ENCODE peak calls at places on chromosomes 3 and 15, in five cellular contexts. A is CD8-positive, alpha-beta T cell; N is AG09309; U is GM06990; M is heart right ventricle. O is an unnamed sample.

GRCh38 chr15:88634449-88634848 is 4.4 kb upstream of the ISG20 start:
- DNase-seq in N (no peak), M (no peak), A (no peak), U (no peak), O (no peak)

GRCh38 chr15:75201609-75202250 is at the start of gene C15orf39:
- DNase-seq in U (peak), A (peak), N (peak), M (peak), O (no peak)

GRCh38 chr3:139309880-139310279 is 33.9 kb upstream of the MRPS22 start:
- DNase-seq in N (no peak), M (no peak), U (no peak), A (no peak), O (no peak)

GRCh38 chr3:53604232-53604631 is 109.8 kb downstream of the CACNA1D start:
- DNase-seq in A (no peak), U (no peak), N (no peak), M (no peak), O (no peak)

GRCh38 chr3:59566481-59566975 is 516.7 kb upstream of the CFAP20DC start:
- DNase-seq in M (no peak), U (peak), N (no peak), A (no peak), O (no peak)

GRCh38 chr15:59532770-59533379 is 78.7 kb upstream of the GCNT3 start:
- DNase-seq in U (no peak), M (peak), N (no peak), A (no peak), O (peak)

GRCh38 chr3:58924581-58924980 is 125.2 kb downstream of the CFAP20DC start:
- DNase-seq in M (no peak), N (no peak), U (no peak), A (no peak), O (no peak)

GRCh38 chr3:107684431-107684925 is 161.7 kb downstream of the BBX start:
- DNase-seq in M (no peak), A (no peak), N (no peak), U (no peak), O (no peak)

GRCh38 chr3:136604961-136605360 is 147.2 kb downstream of the STAG1 start:
- DNase-seq in U (no peak), A (no peak), M (no peak), N (no peak), O (no peak)

GRCh38 chr15:48025118-48025517 is 95.7 kb upstream of the SLC24A5 start:
- DNase-seq in U (no peak), N (no peak), M (no peak), A (no peak), O (no peak)

GRCh38 chr3:177208746-177209145 is 11.5 kb upstream of the TBL1XR1 start:
- DNase-seq in U (no peak), N (no peak), A (no peak), M (no peak), O (no peak)
- H3K4me3 ChIP-seq in U (no peak), N (no peak), A (no peak), M (no peak), O (no peak)

DNA sequence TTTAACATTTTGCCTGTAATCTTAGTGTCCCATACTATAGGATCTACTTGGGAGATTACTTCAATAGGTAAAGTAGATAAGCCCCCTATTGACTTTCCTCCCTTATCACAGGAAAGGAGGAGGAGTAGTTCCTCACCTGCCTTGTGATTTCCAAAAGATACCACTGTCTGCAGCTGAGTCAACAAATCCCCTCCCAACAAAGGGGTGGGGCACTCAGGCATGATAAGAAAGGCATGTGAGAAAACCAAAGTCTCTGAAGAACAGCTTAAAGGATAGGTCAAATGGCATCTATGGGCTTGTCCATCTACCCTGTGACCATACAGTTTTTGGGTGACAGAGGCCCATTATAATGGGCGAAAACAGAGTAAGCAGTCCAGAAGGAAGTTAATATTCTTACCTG is 71.3 kb upstream of the WNT7A start:
- DNase-seq in N (no peak), A (no peak), M (no peak), U (no peak), O (no peak)
- TF ChIP-seq CTCF in N (no peak), A (no peak), M (no peak), U (no peak), O (no peak)

GRCh38 chr15:45454825-45455224 is 67.7 kb downstream of the SLC30A4 start:
- DNase-seq in M (peak), N (peak), U (peak), A (peak), O (no peak)
- H3K4me3 ChIP-seq in M (no peak), N (no peak), U (no peak), A (peak), O (no peak)

GRCh38 chr3:172063456-172064432 is 24.4 kb downstream of the FNDC3B start:
- DNase-seq in A (no peak), U (no peak), M (no peak), N (no peak), O (no peak)
- TF ChIP-seq CTCF in A (no peak), U (no peak), M (no peak), N (no peak), O (no peak)

GRCh38 chr3:157069406-157069805 is 90.5 kb downstream of the CCNL1 start:
- DNase-seq in U (no peak), M (no peak), A (no peak), N (no peak), O (no peak)

GRCh38 chr3:157065201-157065600 is 94.7 kb downstream of the CCNL1 start:
- DNase-seq in A (no peak), N (no peak), U (no peak), M (no peak), O (no peak)

GRCh38 chr3:157066335-157067071 is 93.4 kb downstream of the CCNL1 start:
- DNase-seq in N (no peak), U (no peak), A (no peak), M (no peak), O (no peak)

GRCh38 chr3:157064402-157064801 is 95.5 kb downstream of the CCNL1 start:
- DNase-seq in N (no peak), A (no peak), U (peak), M (no peak), O (no peak)

DNA sequence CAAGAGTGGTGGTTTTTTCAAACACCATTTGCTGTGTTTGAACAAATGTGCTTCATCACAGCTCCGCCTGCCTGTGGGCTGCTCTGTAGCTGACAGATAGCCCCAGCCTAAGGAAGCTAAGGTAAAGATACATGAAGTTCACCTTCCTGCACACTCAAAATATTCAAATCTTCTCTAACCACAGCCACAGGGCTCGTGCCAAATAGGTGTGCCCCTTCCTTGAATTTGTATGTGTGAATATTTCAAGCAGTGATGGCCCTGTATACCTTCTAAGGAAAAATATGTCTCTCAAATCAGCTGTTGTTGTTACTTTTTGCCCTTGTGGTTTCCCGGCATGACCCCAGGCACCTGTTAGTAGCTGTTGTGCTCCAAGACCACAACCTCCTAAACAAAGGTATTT is 92.8 kb downstream of the CCNL1 start:
- DNase-seq in M (no peak), A (no peak), N (no peak), U (no peak), O (no peak)
- H3K4me3 ChIP-seq in M (no peak), A (no peak), N (no peak), U (no peak), O (no peak)